ENCODE peak calls at places on chromosomes 12 and 14, in four cellular contexts. V is IMR-90, L is right cardiac atrium, P is right atrium auricular region. D is an unnamed sample.

GRCh38 chr12:113072136-113072535 is 15.6 kb downstream of the DTX1 start:
- DNase-seq in V (no peak), L (no peak), P (no peak), D (no peak)

GRCh38 chr14:87252103-87252502 is 740.9 kb downstream of the GALC start:
- DNase-seq in V (no peak), L (no peak), P (no peak), D (no peak)

GRCh38 chr12:42865282-42865681 is 275.7 kb upstream of the PRICKLE1 start:
- DNase-seq in V (no peak), L (no peak), P (no peak), D (no peak)

GRCh38 chr12:52243264-52243773 is 10.3 kb downstream of the KRT7 start:
- DNase-seq in V (peak), L (no peak), P (no peak), D (no peak)

GRCh38 chr12:115697341-115697740 is 580.2 kb downstream of the MED13L start:
- DNase-seq in V (no peak), L (no peak), P (no peak), D (no peak)

GRCh38 chr12:129531004-129531403 is 372.8 kb downstream of the TMEM132D start:
- DNase-seq in V (no peak), L (no peak), P (no peak), D (no peak)

GRCh38 chr14:21924479-21924878 is 250.9 kb upstream of the OR4E1 start:
- DNase-seq in V (no peak), L (no peak), P (no peak), D (no peak)

GRCh38 chr12:52179396-52179973 is 12.3 kb downstream of the KRT80 start:
- DNase-seq in V (no peak), L (no peak), P (no peak), D (no peak)

GRCh38 chr12:13348464-13348863 is 151.9 kb downstream of the EMP1 start:
- DNase-seq in V (no peak), L (no peak), P (no peak), D (no peak)

GRCh38 chr14:103733651-103734050 is 18.0 kb downstream of the ZFYVE21 start:
- DNase-seq in V (no peak), L (no peak), P (no peak), D (no peak)

GRCh38 chr12:55833056-55833455 is 3.7 kb upstream of the DNAJC14 start:
- DNase-seq in V (no peak), L (no peak), P (no peak), D (no peak)

DNA sequence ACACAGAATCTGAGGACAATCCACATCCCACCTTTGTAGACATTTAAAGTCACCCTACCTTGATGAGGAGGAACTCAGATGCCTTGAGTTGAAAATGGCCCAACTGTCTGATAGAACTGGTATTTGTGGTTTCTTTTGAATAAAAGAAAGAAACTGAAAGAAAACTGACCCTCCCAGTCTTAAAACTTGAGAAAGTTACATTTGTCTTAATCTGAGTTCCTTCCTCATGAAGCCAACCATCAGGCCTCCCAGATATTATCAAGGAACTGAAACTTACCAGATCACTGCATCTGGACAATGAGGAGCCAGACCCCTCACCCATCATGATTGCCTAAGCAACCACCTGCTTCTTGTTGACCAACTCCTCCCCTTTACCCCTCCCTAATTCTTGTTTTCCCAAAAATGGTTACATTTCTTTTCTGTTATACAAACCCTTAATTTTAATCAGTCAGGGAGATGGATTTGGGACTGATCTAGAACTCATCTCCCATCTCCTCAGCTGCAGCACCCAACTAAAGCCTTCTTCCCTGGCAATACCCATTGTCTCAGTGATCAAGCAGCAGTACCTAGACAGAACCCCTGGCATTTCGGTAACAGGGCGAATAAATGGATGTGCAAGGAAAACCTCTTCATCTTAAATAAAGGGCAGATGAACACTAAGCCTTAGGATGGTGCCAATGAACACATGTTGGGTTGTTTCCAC is 72.0 kb upstream of the RESF1 start:
- DNase-seq in V (no peak), L (no peak), P (no peak), D (no peak)
- H3K4me3 ChIP-seq in V (no peak), L (no peak), P (no peak), D (no peak)

DNA sequence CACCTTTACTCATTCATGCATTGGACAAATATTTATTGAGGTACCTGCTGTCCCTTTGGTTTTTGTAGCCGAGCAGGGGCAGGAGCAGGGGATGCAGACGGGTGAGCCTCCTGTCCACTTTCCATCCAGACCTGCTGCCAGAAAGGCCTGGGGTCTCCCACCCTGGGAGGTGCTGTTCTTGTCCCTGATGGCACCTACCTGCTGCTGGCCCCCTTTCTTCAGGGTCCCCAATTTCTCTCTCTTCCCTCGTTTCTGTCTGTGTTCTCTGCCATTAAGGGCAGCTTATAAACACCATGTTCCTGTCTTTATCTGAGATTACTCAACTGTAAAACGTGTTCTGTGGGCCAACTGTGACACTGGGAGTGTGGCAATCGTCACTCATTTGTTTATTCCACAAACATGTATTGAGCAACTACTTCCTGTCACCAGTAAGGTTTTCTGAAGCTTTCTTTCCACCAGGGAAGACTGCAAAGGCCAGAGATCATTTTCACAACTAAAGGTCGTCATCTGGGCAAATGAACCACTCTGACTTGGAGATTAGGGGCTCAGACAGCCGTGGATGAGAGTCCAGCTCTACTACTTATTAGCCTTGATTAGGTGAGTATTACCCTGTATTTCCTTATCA is at the start of gene HAL:
- DNase-seq in V (no peak), L (peak), P (peak), D (no peak)
- H3K4me3 ChIP-seq in V (no peak), L (no peak), P (no peak), D (no peak)

GRCh38 chr12:108129017-108129812 is at the start of gene WSCD2:
- DNase-seq in V (no peak), L (peak), P (no peak), D (no peak)
- H3K4me3 ChIP-seq in V (no peak), L (peak), P (peak), D (no peak)

DNA sequence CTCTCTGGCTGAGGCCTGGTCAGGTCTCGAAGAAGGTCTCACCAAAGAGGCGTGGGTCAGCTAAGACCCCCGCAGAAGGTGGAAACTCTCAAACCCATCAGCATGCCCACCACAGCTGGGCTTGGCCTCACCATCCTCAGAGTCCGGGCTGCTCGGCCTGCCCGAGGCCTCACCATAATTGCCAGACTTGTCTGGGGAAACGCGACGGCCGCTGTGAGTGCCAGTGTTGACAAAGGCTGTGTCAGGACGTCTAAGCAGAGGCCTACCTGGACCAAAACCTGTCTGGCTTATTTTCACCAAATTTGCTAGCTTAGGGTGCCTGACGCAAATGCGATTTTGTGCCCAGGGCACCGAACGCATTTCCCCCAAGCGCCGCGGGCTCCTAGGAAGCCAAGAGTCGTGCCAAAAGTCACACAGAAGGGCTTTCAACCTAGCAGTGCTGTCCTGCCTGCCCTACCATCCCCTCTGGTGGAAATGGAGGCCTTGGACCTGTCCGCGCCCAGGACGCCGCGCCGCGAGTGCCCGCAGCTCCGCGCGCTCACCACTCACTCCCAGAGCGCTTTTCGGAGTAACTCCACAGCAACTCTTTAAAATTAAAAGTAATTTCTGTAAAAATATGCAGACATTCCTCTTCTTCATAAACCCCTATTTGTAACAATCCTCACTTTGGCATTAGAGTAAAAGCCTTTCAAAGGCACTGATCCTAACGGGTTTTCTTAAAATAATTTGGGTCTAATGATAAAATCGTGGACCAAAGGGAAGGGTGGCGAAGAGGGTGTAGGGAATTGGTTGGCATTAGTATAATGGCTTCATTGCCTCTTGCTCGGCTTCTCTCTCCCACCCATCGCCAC is 1.2 kb upstream of the ALX1 start:
- DNase-seq in V (no peak), L (no peak), P (no peak), D (no peak)
- H3K4me3 ChIP-seq in V (no peak), L (peak), P (no peak), D (no peak)

GRCh38 chr12:94767971-94768370 is 117.6 kb upstream of the TMCC3 start:
- DNase-seq in V (peak), L (no peak), P (no peak), D (no peak)

GRCh38 chr12:94768398-94769039 is 118.2 kb upstream of the TMCC3 start:
- DNase-seq in V (no peak), L (no peak), P (no peak), D (no peak)

GRCh38 chr12:94770397-94770759 is 120.0 kb upstream of the TMCC3 start:
- DNase-seq in V (no peak), L (no peak), P (no peak), D (no peak)

GRCh38 chr12:94769746-94770396 is 119.5 kb upstream of the TMCC3 start:
- DNase-seq in V (no peak), L (no peak), P (no peak), D (no peak)

DNA sequence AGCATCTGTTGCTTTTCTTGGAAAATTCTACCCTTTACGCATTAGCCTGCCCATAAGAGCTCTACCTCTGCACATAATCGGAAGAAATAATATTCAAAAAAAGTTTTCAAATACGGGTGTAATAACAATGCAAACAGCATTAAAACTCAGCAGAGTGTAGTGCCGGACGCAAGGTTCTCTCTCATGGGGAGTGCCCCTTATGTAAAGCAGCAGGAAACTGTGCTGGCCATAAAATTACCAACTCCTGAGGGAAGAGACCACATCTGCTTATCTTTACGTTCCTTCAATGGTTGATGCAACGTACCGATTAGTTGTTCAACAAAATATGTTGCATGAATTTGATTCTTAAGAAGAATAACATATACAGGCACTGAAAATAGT is 118.7 kb upstream of the TMCC3 start:
- DNase-seq in V (no peak), L (no peak), P (no peak), D (no peak)
- H3K4me3 ChIP-seq in V (no peak), L (no peak), P (no peak), D (no peak)

DNA sequence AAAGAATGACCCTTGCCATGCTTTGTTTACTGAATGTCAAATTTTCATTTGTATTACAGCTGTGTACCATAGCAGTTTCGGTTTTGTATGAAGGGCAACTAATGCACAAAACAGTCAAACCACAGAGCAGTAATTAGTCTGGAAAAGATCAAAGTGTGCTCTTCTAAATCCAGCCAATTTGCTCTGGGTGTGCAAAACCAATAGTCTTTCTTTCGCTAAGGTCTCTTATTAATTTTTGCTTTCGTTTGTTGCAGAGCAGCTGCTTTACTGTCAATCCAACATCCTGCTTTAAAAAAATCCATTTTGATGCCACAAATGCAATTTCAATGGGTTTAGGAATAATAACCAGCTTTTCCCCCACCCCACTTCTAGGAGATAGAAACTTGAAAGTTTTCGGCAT is 114.2 kb downstream of the BRMS1L start:
- DNase-seq in V (no peak), L (no peak), P (no peak), D (no peak)
- H3K4me3 ChIP-seq in V (peak), L (no peak), P (no peak), D (no peak)

DNA sequence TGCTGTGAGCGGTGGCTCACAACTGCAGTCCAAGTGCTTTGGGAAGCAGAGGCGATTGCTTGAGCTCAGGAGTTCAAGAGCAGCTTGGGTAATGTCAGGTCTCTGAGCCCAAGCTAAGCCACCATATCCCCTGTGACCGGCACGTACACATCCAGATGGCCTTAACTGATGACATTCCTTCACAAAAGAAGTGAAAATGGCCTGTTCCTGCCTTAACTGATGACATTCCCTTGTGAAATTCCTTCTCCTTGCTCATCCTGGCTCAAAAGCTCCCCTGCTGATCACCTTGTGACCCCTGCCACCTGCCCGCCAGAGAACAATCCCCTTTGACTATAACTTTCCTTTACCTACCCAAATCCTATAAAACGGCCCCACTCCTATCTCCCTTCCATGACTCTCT is 48.6 kb downstream of the SLC25A47 start:
- DNase-seq in V (no peak), L (no peak), P (no peak), D (no peak)
- H3K4me3 ChIP-seq in V (no peak), L (peak), P (peak), D (no peak)